ENCODE peak calls at places on chromosomes 12 and 14, in four cellular contexts. One of them, this sample, is unnamed.

GRCh38 chr12:90027041-90027440 is 318.4 kb upstream of the ATP2B1 start:
- DNase-seq in HEK293T: no peak
- DNase-seq in HepG2: no peak
- DNase-seq in K562: no peak
- DNase-seq in this sample: no peak

GRCh38 chr12:104457746-104458644 is 1.2 kb downstream of the CHST11 start:
- DNase-seq in HEK293T: peak; percentile 50
- DNase-seq in HepG2: no peak
- DNase-seq in K562: peak; percentile 62
- DNase-seq in this sample: peak; percentile 79

GRCh38 chr12:22050078-22050477 is 4.1 kb downstream of the CMAS start:
- DNase-seq in HEK293T: no peak
- DNase-seq in HepG2: no peak
- DNase-seq in K562: no peak
- DNase-seq in this sample: no peak

GRCh38 chr12:78095623-78096022 is 264.9 kb downstream of the NAV3 start:
- DNase-seq in HEK293T: no peak
- DNase-seq in HepG2: no peak
- DNase-seq in K562: no peak
- DNase-seq in this sample: no peak

GRCh38 chr12:127588224-127588623 is 678.7 kb upstream of the TMEM132C start:
- DNase-seq in HEK293T: no peak
- DNase-seq in HepG2: no peak
- DNase-seq in K562: no peak
- DNase-seq in this sample: no peak

GRCh38 chr14:103551338-103551762 is 11.1 kb downstream of the BAG5 start:
- DNase-seq in HEK293T: no peak
- DNase-seq in HepG2: no peak
- DNase-seq in K562: no peak
- DNase-seq in this sample: peak; percentile 22

GRCh38 chr12:62438098-62438692 is 28.4 kb upstream of the MON2 start:
- DNase-seq in HEK293T: peak; percentile 53
- DNase-seq in HepG2: peak; percentile 17
- DNase-seq in K562: peak; percentile 47
- DNase-seq in this sample: peak; percentile 49

GRCh38 chr14:57078054-57078453 is 190.7 kb downstream of the EXOC5 start:
- DNase-seq in HEK293T: no peak
- DNase-seq in HepG2: no peak
- DNase-seq in K562: no peak
- DNase-seq in this sample: no peak

GRCh38 chr12:66352197-66352596 is 49.9 kb downstream of the HELB start:
- DNase-seq in HEK293T: peak; percentile 31
- DNase-seq in HepG2: peak; percentile 18
- DNase-seq in K562: peak; percentile 22
- DNase-seq in this sample: peak; percentile 41

GRCh38 chr12:104975621-104976343 is 10.3 kb upstream of the NOPCHAP1 start:
- DNase-seq in HEK293T: no peak
- DNase-seq in HepG2: no peak
- DNase-seq in K562: no peak
- DNase-seq in this sample: no peak

GRCh38 chr14:105294142-105294597 is 6.6 kb downstream of the BRF1 start:
- DNase-seq in HEK293T: no peak
- DNase-seq in HepG2: no peak
- DNase-seq in K562: no peak
- DNase-seq in this sample: peak; percentile 91

GRCh38 chr12:76311796-76312195 is 36.4 kb downstream of the BBS10 start:
- DNase-seq in HEK293T: no peak
- DNase-seq in HepG2: no peak
- DNase-seq in K562: no peak
- DNase-seq in this sample: no peak

GRCh38 chr12:14367097-14367661 is 1.7 kb downstream of the ATF7IP start:
- DNase-seq in HEK293T: no peak
- DNase-seq in HepG2: peak; percentile 29
- DNase-seq in K562: no peak
- DNase-seq in this sample: no peak

GRCh38 chr12:127401536-127401935 is 865.4 kb upstream of the TMEM132C start:
- DNase-seq in HEK293T: no peak
- DNase-seq in HepG2: no peak
- DNase-seq in K562: no peak
- DNase-seq in this sample: no peak

GRCh38 chr14:93970589-93970966 is 5.8 kb downstream of the ASB2 start:
- DNase-seq in HEK293T: peak; percentile 18
- DNase-seq in HepG2: peak; percentile 52
- DNase-seq in K562: no peak
- DNase-seq in this sample: peak; percentile 56

GRCh38 chr14:104586832-104587620 is 7.5 kb downstream of the C14orf180 start:
- DNase-seq in HEK293T: no peak
- DNase-seq in HepG2: no peak
- DNase-seq in K562: no peak
- DNase-seq in this sample: peak; percentile 82

GRCh38 chr14:88598097-88598675 is 35.3 kb downstream of the ZC3H14 start:
- DNase-seq in HEK293T: no peak
- DNase-seq in HepG2: no peak
- DNase-seq in K562: no peak
- DNase-seq in this sample: no peak

GRCh38 chr12:132343294-132343972 is 14.0 kb upstream of the GALNT9 start:
- DNase-seq in HEK293T: no peak
- DNase-seq in HepG2: no peak
- DNase-seq in K562: no peak
- DNase-seq in this sample: no peak

GRCh38 chr14:35352274-35353233 is 52.0 kb downstream of the NFKBIA start:
- DNase-seq in HEK293T: no peak
- DNase-seq in HepG2: no peak
- DNase-seq in K562: no peak
- DNase-seq in this sample: no peak

GRCh38 chr12:49664591-49665146 is 41.3 kb downstream of the PRPF40B start:
- DNase-seq in HEK293T: no peak
- DNase-seq in HepG2: no peak
- DNase-seq in K562: no peak
- DNase-seq in this sample: peak; percentile 40

GRCh38 chr12:93804392-93805179 is 127.4 kb downstream of the CRADD start:
- DNase-seq in HEK293T: no peak
- DNase-seq in HepG2: no peak
- DNase-seq in K562: no peak
- DNase-seq in this sample: no peak

GRCh38 chr12:55715833-55716581 is at the start of gene BLOC1S1:
- DNase-seq in HEK293T: peak; percentile 92
- DNase-seq in HepG2: peak; percentile 86
- DNase-seq in K562: peak; percentile 96
- DNase-seq in this sample: peak; percentile 96

GRCh38 chr14:48967419-48967818 is 618.8 kb downstream of the RPS29 start:
- DNase-seq in HEK293T: no peak
- DNase-seq in HepG2: no peak
- DNase-seq in K562: no peak
- DNase-seq in this sample: no peak

GRCh38 chr14:96762650-96763049 is 34.5 kb upstream of the VRK1 start:
- DNase-seq in HEK293T: peak; percentile 80
- DNase-seq in HepG2: peak; percentile 67
- DNase-seq in K562: peak; percentile 89
- DNase-seq in this sample: peak; percentile 81

GRCh38 chr12:109609256-109609821 is 35.7 kb downstream of the MVK start:
- DNase-seq in HEK293T: no peak
- DNase-seq in HepG2: no peak
- DNase-seq in K562: no peak
- DNase-seq in this sample: no peak

GRCh38 chr12:100720016-100720654 is 74.4 kb upstream of the ANO4 start:
- DNase-seq in HEK293T: no peak
- DNase-seq in HepG2: no peak
- DNase-seq in K562: no peak
- DNase-seq in this sample: no peak

GRCh38 chr14:42884100-42884499 is 1277.4 kb downstream of the LRFN5 start:
- DNase-seq in HEK293T: no peak
- DNase-seq in HepG2: no peak
- DNase-seq in K562: no peak
- DNase-seq in this sample: no peak

GRCh38 chr14:64787619-64788018 is 83.4 kb downstream of the PLEKHG3 start:
- DNase-seq in HEK293T: no peak
- DNase-seq in HepG2: no peak
- DNase-seq in K562: no peak
- DNase-seq in this sample: no peak

GRCh38 chr14:56202256-56202655 is 84.0 kb downstream of the PELI2 start:
- DNase-seq in HEK293T: no peak
- DNase-seq in HepG2: no peak
- DNase-seq in K562: no peak
- DNase-seq in this sample: no peak

GRCh38 chr12:49881400-49882247 is 22.1 kb downstream of the FAIM2 start:
- DNase-seq in HEK293T: no peak
- DNase-seq in HepG2: no peak
- DNase-seq in K562: no peak
- DNase-seq in this sample: no peak

GRCh38 chr12:6532927-6533652 is 1.2 kb upstream of the GAPDH start:
- DNase-seq in HEK293T: peak; percentile 57
- DNase-seq in HepG2: peak; percentile 84
- DNase-seq in K562: peak; percentile 46
- DNase-seq in this sample: peak; percentile 79

GRCh38 chr12:5280091-5280490 is 151.8 kb upstream of the NTF3 start:
- DNase-seq in HEK293T: no peak
- DNase-seq in HepG2: no peak
- DNase-seq in K562: no peak
- DNase-seq in this sample: no peak

GRCh38 chr14:73283592-73284379 is 46.5 kb downstream of the PAPLN start:
- DNase-seq in HEK293T: no peak
- DNase-seq in HepG2: no peak
- DNase-seq in K562: no peak
- DNase-seq in this sample: no peak

GRCh38 chr14:71749613-71750238 is 182.5 kb upstream of the RGS6 start:
- DNase-seq in HEK293T: no peak
- DNase-seq in HepG2: no peak
- DNase-seq in K562: no peak
- DNase-seq in this sample: no peak

GRCh38 chr14:91573894-91574837 is 64.1 kb upstream of the PPP4R3A start:
- DNase-seq in HEK293T: peak; percentile 56
- DNase-seq in HepG2: no peak
- DNase-seq in K562: no peak
- DNase-seq in this sample: peak; percentile 63

GRCh38 chr14:86530457-86530856 is 1000.5 kb downstream of the FLRT2 start:
- DNase-seq in HEK293T: no peak
- DNase-seq in HepG2: no peak
- DNase-seq in K562: no peak
- DNase-seq in this sample: no peak

GRCh38 chr14:86532219-86532618 is 1002.3 kb downstream of the FLRT2 start:
- DNase-seq in HEK293T: no peak
- DNase-seq in HepG2: no peak
- DNase-seq in K562: no peak
- DNase-seq in this sample: no peak

GRCh38 chr14:86533834-86534233 is 1003.9 kb downstream of the FLRT2 start:
- DNase-seq in HEK293T: no peak
- DNase-seq in HepG2: no peak
- DNase-seq in K562: no peak
- DNase-seq in this sample: no peak
- TF ChIP-seq FOXM1 in HEK293T: no peak
- TF ChIP-seq FOXM1 in HepG2: no peak
- TF ChIP-seq FOXM1 in K562: no peak
- TF ChIP-seq FOXM1 in this sample: no peak

DNA sequence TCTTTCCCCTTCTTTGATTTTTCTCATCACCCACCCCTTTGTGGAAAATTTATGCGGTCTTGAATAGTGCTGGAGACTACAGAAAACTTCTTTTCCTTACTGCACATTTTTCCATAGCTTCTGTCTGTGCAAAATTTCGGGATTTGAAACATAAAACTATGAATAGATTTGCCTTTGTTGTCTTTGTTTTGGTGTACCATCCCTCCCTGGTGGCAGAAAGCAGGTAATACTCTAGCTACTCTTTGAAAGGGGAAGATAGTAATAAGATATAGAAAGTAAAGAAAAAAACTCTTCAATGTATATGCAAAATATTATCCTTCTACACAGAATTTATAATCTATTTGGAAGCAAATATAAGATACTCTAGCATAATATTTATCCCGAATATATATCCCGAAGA is 79.1 kb upstream of the LMO3 start:
- DNase-seq in HEK293T: no peak
- DNase-seq in HepG2: no peak
- DNase-seq in K562: no peak
- DNase-seq in this sample: no peak
- TF ChIP-seq FOXM1 in HEK293T: no peak
- TF ChIP-seq FOXM1 in HepG2: no peak
- TF ChIP-seq FOXM1 in K562: no peak
- TF ChIP-seq FOXM1 in this sample: no peak

GRCh38 chr14:92673601-92674000 is 74.8 kb downstream of the LGMN start:
- DNase-seq in HEK293T: no peak
- DNase-seq in HepG2: no peak
- DNase-seq in K562: no peak
- DNase-seq in this sample: no peak
- TF ChIP-seq FOXM1 in HEK293T: no peak
- TF ChIP-seq FOXM1 in HepG2: no peak
- TF ChIP-seq FOXM1 in K562: no peak
- TF ChIP-seq FOXM1 in this sample: no peak

GRCh38 chr12:92745874-92746553 is 43.2 kb downstream of the PLEKHG7 start:
- DNase-seq in HEK293T: no peak
- DNase-seq in HepG2: no peak
- DNase-seq in K562: no peak
- DNase-seq in this sample: peak; percentile 10
- TF ChIP-seq FOXM1 in HEK293T: no peak
- TF ChIP-seq FOXM1 in HepG2: no peak
- TF ChIP-seq FOXM1 in K562: no peak
- TF ChIP-seq FOXM1 in this sample: no peak

DNA sequence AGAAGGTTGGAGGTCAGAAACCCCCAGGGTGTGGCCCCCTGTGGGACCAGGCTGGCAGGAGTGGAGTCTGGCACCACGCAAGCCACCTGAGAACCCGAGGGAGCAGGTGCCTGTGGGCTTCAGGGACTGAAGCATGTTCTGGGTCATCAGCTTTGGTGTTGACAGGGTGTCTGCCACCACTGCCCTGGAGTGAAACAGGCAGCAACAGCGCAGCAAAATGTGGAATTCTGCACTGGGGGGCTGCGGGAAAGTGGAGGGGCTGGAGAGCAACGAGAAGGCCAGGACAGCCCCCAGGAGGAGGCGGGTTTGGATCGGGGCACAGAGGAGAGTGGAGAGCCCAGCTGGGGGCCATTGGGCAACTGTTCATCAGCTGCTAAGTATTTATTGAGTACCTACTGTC is 15.9 kb downstream of the PHETA1 start:
- DNase-seq in HEK293T: no peak
- DNase-seq in HepG2: no peak
- DNase-seq in K562: no peak
- DNase-seq in this sample: no peak
- TF ChIP-seq FOXM1 in HEK293T: no peak
- TF ChIP-seq FOXM1 in HepG2: no peak
- TF ChIP-seq FOXM1 in K562: no peak
- TF ChIP-seq FOXM1 in this sample: no peak

GRCh38 chr14:67513631-67514108 is 19.4 kb upstream of the PLEKHH1 start:
- DNase-seq in HEK293T: no peak
- DNase-seq in HepG2: no peak
- DNase-seq in K562: no peak
- DNase-seq in this sample: no peak

GRCh38 chr14:67510836-67511235 is 22.3 kb upstream of the PLEKHH1 start:
- DNase-seq in HEK293T: no peak
- DNase-seq in HepG2: no peak
- DNase-seq in K562: no peak
- DNase-seq in this sample: no peak

GRCh38 chr14:67508973-67509372 is 20.5 kb upstream of the TMEM229B start:
- DNase-seq in HEK293T: no peak
- DNase-seq in HepG2: no peak
- DNase-seq in K562: no peak
- DNase-seq in this sample: no peak

GRCh38 chr14:67512463-67513134 is 20.5 kb upstream of the PLEKHH1 start:
- DNase-seq in HEK293T: no peak
- DNase-seq in HepG2: no peak
- DNase-seq in K562: no peak
- DNase-seq in this sample: no peak

GRCh38 chr14:67510121-67510520 is 21.6 kb upstream of the TMEM229B start:
- DNase-seq in HEK293T: no peak
- DNase-seq in HepG2: no peak
- DNase-seq in K562: no peak
- DNase-seq in this sample: peak; percentile 30
- TF ChIP-seq FOXM1 in HEK293T: no peak
- TF ChIP-seq FOXM1 in HepG2: no peak
- TF ChIP-seq FOXM1 in K562: no peak
- TF ChIP-seq FOXM1 in this sample: no peak

This sample was measured in SK-N-SH.